ENCODE peak calls at places on chromosomes 16 and 17, in ten cellular contexts. One of them, this sample, is unnamed.

GRCh38 chr16:58333937-58334336 is 39.1 kb upstream of the PRSS54 start:
- DNase-seq in esophagus squamous epithelium: no peak
- DNase-seq in spleen: no peak
- DNase-seq in tibial nerve: no peak
- DNase-seq in heart left ventricle: no peak
- DNase-seq in right lobe of liver: no peak
- DNase-seq in ovary: no peak
- DNase-seq in Peyer's patch: no peak
- DNase-seq in A549: no peak
- DNase-seq in uterus: no peak
- DNase-seq in this sample: no peak

GRCh38 chr16:30946671-30947532 is 2.0 kb upstream of the ORAI3 start:
- DNase-seq in spleen: no peak
- DNase-seq in ovary: peak; percentile 65
- DNase-seq in tibial nerve: no peak
- DNase-seq in A549: no peak
- DNase-seq in esophagus squamous epithelium: no peak
- DNase-seq in Peyer's patch: no peak
- DNase-seq in uterus: no peak
- DNase-seq in right lobe of liver: no peak
- DNase-seq in heart left ventricle: no peak
- DNase-seq in this sample: no peak

GRCh38 chr16:57384248-57385070 is 12.2 kb downstream of the CX3CL1 start:
- DNase-seq in uterus: no peak
- DNase-seq in heart left ventricle: no peak
- DNase-seq in A549: no peak
- DNase-seq in ovary: no peak
- DNase-seq in esophagus squamous epithelium: no peak
- DNase-seq in right lobe of liver: no peak
- DNase-seq in tibial nerve: no peak
- DNase-seq in Peyer's patch: peak; percentile 69
- DNase-seq in spleen: no peak
- DNase-seq in this sample: no peak

GRCh38 chr16:83878838-83879237 is 20.1 kb upstream of the MLYCD start:
- DNase-seq in uterus: no peak
- DNase-seq in spleen: no peak
- DNase-seq in right lobe of liver: no peak
- DNase-seq in A549: peak; percentile 38
- DNase-seq in Peyer's patch: no peak
- DNase-seq in tibial nerve: peak; percentile 62
- DNase-seq in esophagus squamous epithelium: no peak
- DNase-seq in heart left ventricle: no peak
- DNase-seq in ovary: no peak
- DNase-seq in this sample: peak; percentile 16

GRCh38 chr17:83099570-83100181 is 20.3 kb downstream of the METRNL start:
- DNase-seq in esophagus squamous epithelium: no peak
- DNase-seq in tibial nerve: no peak
- DNase-seq in right lobe of liver: no peak
- DNase-seq in uterus: no peak
- DNase-seq in A549: no peak
- DNase-seq in heart left ventricle: no peak
- DNase-seq in ovary: peak; percentile 68
- DNase-seq in spleen: no peak
- DNase-seq in Peyer's patch: peak; percentile 65
- DNase-seq in this sample: no peak

GRCh38 chr17:82390015-82390859 is 18.7 kb downstream of the UTS2R start:
- DNase-seq in spleen: no peak
- DNase-seq in right lobe of liver: no peak
- DNase-seq in ovary: no peak
- DNase-seq in heart left ventricle: no peak
- DNase-seq in tibial nerve: no peak
- DNase-seq in Peyer's patch: no peak
- DNase-seq in esophagus squamous epithelium: no peak
- DNase-seq in uterus: no peak
- DNase-seq in A549: no peak
- DNase-seq in this sample: no peak

GRCh38 chr16:81593481-81593880 is 148.9 kb downstream of the CMIP start:
- DNase-seq in Peyer's patch: no peak
- DNase-seq in right lobe of liver: no peak
- DNase-seq in A549: no peak
- DNase-seq in esophagus squamous epithelium: no peak
- DNase-seq in tibial nerve: no peak
- DNase-seq in ovary: no peak
- DNase-seq in heart left ventricle: no peak
- DNase-seq in uterus: no peak
- DNase-seq in spleen: no peak
- DNase-seq in this sample: no peak

GRCh38 chr17:63497708-63498483 is 21.0 kb downstream of the ACE start:
- DNase-seq in tibial nerve: no peak
- DNase-seq in esophagus squamous epithelium: no peak
- DNase-seq in spleen: no peak
- DNase-seq in heart left ventricle: no peak
- DNase-seq in right lobe of liver: no peak
- DNase-seq in uterus: no peak
- DNase-seq in ovary: no peak
- DNase-seq in Peyer's patch: no peak
- DNase-seq in A549: no peak
- DNase-seq in this sample: no peak

GRCh38 chr17:39908789-39909352 is 9.6 kb downstream of the GSDMB start:
- DNase-seq in esophagus squamous epithelium: no peak
- DNase-seq in right lobe of liver: no peak
- DNase-seq in tibial nerve: no peak
- DNase-seq in spleen: no peak
- DNase-seq in ovary: no peak
- DNase-seq in A549: no peak
- DNase-seq in Peyer's patch: peak; percentile 13
- DNase-seq in heart left ventricle: no peak
- DNase-seq in uterus: no peak
- DNase-seq in this sample: no peak

GRCh38 chr17:39915559-39915958 is 2.9 kb downstream of the GSDMB start:
- DNase-seq in A549: no peak
- DNase-seq in Peyer's patch: no peak
- DNase-seq in spleen: no peak
- DNase-seq in heart left ventricle: no peak
- DNase-seq in tibial nerve: no peak
- DNase-seq in ovary: no peak
- DNase-seq in right lobe of liver: no peak
- DNase-seq in uterus: no peak
- DNase-seq in esophagus squamous epithelium: no peak
- DNase-seq in this sample: no peak

GRCh38 chr17:39916918-39917317 is 1.5 kb downstream of the GSDMB start:
- DNase-seq in Peyer's patch: no peak
- DNase-seq in spleen: no peak
- DNase-seq in tibial nerve: no peak
- DNase-seq in esophagus squamous epithelium: no peak
- DNase-seq in ovary: no peak
- DNase-seq in A549: no peak
- DNase-seq in uterus: no peak
- DNase-seq in heart left ventricle: no peak
- DNase-seq in right lobe of liver: no peak
- DNase-seq in this sample: no peak

GRCh38 chr17:39919087-39919683 is 750 bp upstream of the GSDMB start:
- DNase-seq in heart left ventricle: no peak
- DNase-seq in A549: no peak
- DNase-seq in ovary: no peak
- DNase-seq in tibial nerve: no peak
- DNase-seq in uterus: no peak
- DNase-seq in esophagus squamous epithelium: no peak
- DNase-seq in right lobe of liver: no peak
- DNase-seq in Peyer's patch: peak; percentile 60
- DNase-seq in spleen: no peak
- DNase-seq in this sample: no peak

DNA sequence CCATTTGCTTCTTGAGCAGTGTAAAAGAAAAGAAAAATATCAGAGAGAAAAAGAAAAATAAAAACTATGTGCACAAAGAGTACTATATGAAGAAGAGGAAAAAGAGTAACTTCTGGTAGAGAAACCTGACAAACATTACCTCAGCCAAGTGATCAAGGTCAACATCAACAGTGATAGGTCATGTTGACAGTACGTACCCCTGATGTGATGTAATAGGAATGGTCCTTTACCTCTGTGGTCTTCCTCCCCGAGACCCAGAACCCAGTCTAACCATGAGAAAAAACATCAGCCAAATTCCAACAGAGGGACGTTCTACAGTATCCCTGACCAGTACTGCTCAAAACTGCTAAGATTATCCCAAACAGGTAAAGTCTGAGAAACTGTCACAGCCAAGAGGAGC is 4.4 kb downstream of the GSDMB start:
- DNase-seq in esophagus squamous epithelium: no peak
- DNase-seq in Peyer's patch: no peak
- DNase-seq in spleen: no peak
- DNase-seq in tibial nerve: no peak
- DNase-seq in heart left ventricle: no peak
- DNase-seq in uterus: no peak
- DNase-seq in A549: no peak
- DNase-seq in right lobe of liver: no peak
- DNase-seq in ovary: no peak
- DNase-seq in this sample: no peak
- TF ChIP-seq POLR2A in esophagus squamous epithelium: no peak
- TF ChIP-seq POLR2A in Peyer's patch: no peak
- TF ChIP-seq POLR2A in spleen: no peak
- TF ChIP-seq POLR2A in tibial nerve: no peak
- TF ChIP-seq POLR2A in heart left ventricle: no peak
- TF ChIP-seq POLR2A in uterus: no peak
- TF ChIP-seq POLR2A in A549: no peak
- TF ChIP-seq POLR2A in right lobe of liver: no peak
- TF ChIP-seq POLR2A in ovary: no peak
- TF ChIP-seq POLR2A in this sample: no peak

GRCh38 chr17:42623732-42624596 is 14.5 kb downstream of the TUBG1 start:
- DNase-seq in right lobe of liver: no peak
- DNase-seq in esophagus squamous epithelium: no peak
- DNase-seq in A549: peak; percentile 86
- DNase-seq in uterus: no peak
- DNase-seq in ovary: no peak
- DNase-seq in heart left ventricle: no peak
- DNase-seq in tibial nerve: no peak
- DNase-seq in spleen: no peak
- DNase-seq in Peyer's patch: peak; percentile 82
- DNase-seq in this sample: peak; percentile 75
- TF ChIP-seq CTCF in right lobe of liver: no peak
- TF ChIP-seq CTCF in esophagus squamous epithelium: no peak
- TF ChIP-seq CTCF in A549: peak; percentile 29
- TF ChIP-seq CTCF in uterus: no peak
- TF ChIP-seq CTCF in ovary: no peak
- TF ChIP-seq CTCF in heart left ventricle: no peak
- TF ChIP-seq CTCF in tibial nerve: no peak
- TF ChIP-seq CTCF in spleen: no peak
- TF ChIP-seq CTCF in Peyer's patch: no peak
- TF ChIP-seq CTCF in this sample: no peak

GRCh38 chr17:36129616-36130015 is 26.0 kb downstream of the CCL4 start:
- DNase-seq in Peyer's patch: no peak
- DNase-seq in A549: no peak
- DNase-seq in right lobe of liver: no peak
- DNase-seq in ovary: no peak
- DNase-seq in spleen: no peak
- DNase-seq in esophagus squamous epithelium: no peak
- DNase-seq in heart left ventricle: no peak
- DNase-seq in uterus: no peak
- DNase-seq in tibial nerve: no peak
- DNase-seq in this sample: no peak

GRCh38 chr17:36127199-36127881 is 23.7 kb downstream of the CCL4 start:
- DNase-seq in uterus: no peak
- DNase-seq in spleen: peak; percentile 85
- DNase-seq in right lobe of liver: no peak
- DNase-seq in ovary: no peak
- DNase-seq in esophagus squamous epithelium: no peak
- DNase-seq in tibial nerve: no peak
- DNase-seq in A549: no peak
- DNase-seq in heart left ventricle: no peak
- DNase-seq in Peyer's patch: peak; percentile 84
- DNase-seq in this sample: no peak

GRCh38 chr17:36124879-36125824 is 21.5 kb downstream of the CCL4 start:
- DNase-seq in uterus: no peak
- DNase-seq in heart left ventricle: no peak
- DNase-seq in esophagus squamous epithelium: no peak
- DNase-seq in tibial nerve: no peak
- DNase-seq in ovary: no peak
- DNase-seq in spleen: no peak
- DNase-seq in right lobe of liver: no peak
- DNase-seq in A549: no peak
- DNase-seq in Peyer's patch: no peak
- DNase-seq in this sample: no peak

GRCh38 chr17:36128411-36128978 is 24.9 kb downstream of the CCL4 start:
- DNase-seq in right lobe of liver: no peak
- DNase-seq in ovary: no peak
- DNase-seq in spleen: no peak
- DNase-seq in heart left ventricle: no peak
- DNase-seq in A549: no peak
- DNase-seq in tibial nerve: no peak
- DNase-seq in Peyer's patch: no peak
- DNase-seq in esophagus squamous epithelium: no peak
- DNase-seq in uterus: no peak
- DNase-seq in this sample: no peak

DNA sequence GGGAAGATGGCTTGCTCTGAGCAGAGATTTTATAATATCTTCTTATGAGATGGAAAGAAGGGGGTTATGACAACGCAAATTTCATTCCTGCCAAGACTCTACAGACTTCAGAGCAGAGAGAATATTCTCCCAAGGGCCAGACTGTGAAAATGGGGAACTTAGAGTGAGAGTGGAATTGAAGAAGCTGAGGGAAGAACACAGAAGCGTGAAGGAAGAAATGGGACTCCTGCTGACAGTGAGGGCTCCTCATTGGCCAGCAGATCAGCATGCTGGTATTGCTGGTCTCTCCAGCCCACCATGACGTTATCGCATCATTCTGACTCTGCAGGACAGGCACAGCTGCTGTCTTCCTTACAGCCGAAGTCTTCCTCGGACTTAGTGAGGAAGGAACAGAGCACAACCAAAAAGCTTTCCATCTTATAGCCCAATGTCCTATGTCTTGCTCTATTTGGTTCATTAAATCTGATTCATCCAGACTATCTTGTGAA is 24.3 kb downstream of the CCL4 start:
- DNase-seq in spleen: no peak
- DNase-seq in Peyer's patch: no peak
- DNase-seq in right lobe of liver: no peak
- DNase-seq in esophagus squamous epithelium: no peak
- DNase-seq in tibial nerve: no peak
- DNase-seq in ovary: no peak
- DNase-seq in A549: no peak
- DNase-seq in heart left ventricle: no peak
- DNase-seq in uterus: no peak
- DNase-seq in this sample: no peak
- TF ChIP-seq POLR2A in spleen: no peak
- TF ChIP-seq POLR2A in Peyer's patch: no peak
- TF ChIP-seq POLR2A in right lobe of liver: no peak
- TF ChIP-seq POLR2A in esophagus squamous epithelium: no peak
- TF ChIP-seq POLR2A in tibial nerve: no peak
- TF ChIP-seq POLR2A in ovary: no peak
- TF ChIP-seq POLR2A in A549: no peak
- TF ChIP-seq POLR2A in heart left ventricle: no peak
- TF ChIP-seq POLR2A in uterus: no peak
- TF ChIP-seq POLR2A in this sample: no peak

DNA sequence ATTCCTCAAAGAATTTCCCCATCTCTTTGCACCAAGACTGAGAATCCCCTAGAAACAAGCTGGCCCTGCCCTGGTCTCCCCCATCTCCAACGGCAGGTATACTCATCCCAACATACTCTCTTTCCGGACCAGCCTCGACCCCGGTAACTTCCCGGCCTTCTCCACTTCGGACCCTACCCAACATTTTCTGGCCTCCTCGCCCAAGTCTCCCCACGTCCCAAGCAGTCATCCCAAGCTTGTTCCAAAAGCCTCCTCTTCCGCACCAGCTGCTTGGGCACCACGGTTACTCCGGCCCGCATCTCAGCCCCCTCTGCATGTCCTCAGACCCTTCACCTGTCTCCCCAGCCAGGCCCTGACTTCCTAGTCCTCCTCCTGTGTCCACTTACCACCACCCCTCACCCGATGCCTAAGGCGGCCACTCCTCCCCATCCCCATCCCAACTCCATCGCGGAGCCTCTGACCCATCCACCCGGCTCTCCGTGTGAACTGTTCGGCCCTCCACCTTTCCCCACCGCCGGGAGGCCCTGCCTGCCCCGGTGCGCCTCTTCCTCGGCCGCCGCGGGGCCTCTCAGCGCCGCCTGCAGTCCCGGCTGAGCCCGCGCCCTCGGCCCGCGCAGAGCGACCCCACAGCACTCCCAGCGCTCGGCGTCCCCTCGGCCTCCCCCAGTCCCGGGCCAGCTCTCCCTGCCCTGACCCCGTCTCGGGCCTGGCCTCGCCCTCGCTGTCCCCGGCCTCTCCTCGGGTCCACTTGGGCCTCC is 993 bp downstream of the PITPNA start:
- DNase-seq in A549: peak; percentile 63
- DNase-seq in spleen: peak; percentile 88
- DNase-seq in heart left ventricle: no peak
- DNase-seq in Peyer's patch: no peak
- DNase-seq in esophagus squamous epithelium: no peak
- DNase-seq in right lobe of liver: no peak
- DNase-seq in uterus: no peak
- DNase-seq in tibial nerve: no peak
- DNase-seq in ovary: peak; percentile 58
- DNase-seq in this sample: no peak
- TF ChIP-seq CTCF in A549: peak; percentile 20
- TF ChIP-seq CTCF in spleen: peak; percentile 15
- TF ChIP-seq CTCF in heart left ventricle: peak; percentile 24
- TF ChIP-seq CTCF in Peyer's patch: peak; percentile 28
- TF ChIP-seq CTCF in esophagus squamous epithelium: no peak
- TF ChIP-seq CTCF in right lobe of liver: peak; percentile 12
- TF ChIP-seq CTCF in uterus: no peak
- TF ChIP-seq CTCF in tibial nerve: no peak
- TF ChIP-seq CTCF in ovary: peak; percentile 18
- TF ChIP-seq CTCF in this sample: no peak

This sample was measured in prostate gland.